ENCODE peak calls at places on chromosome 20, in seven cellular contexts. T, E, B, I, X, K and M are unnamed samples.

GRCh38 chr20:3711418-3712043 is 869 bp downstream of the SIGLEC1 start:
- DNase-seq in K (no peak), E (no peak), X (no peak), T (no peak), I (no peak), B (no peak), M (no peak)

GRCh38 chr20:46350201-46350985 is 42.1 kb upstream of the CDH22 start:
- DNase-seq in E (peak; percentile 60), B (no peak), K (no peak), X (no peak), I (peak; percentile 51), T (no peak), M (no peak)

GRCh38 chr20:14878676-14879019 is 541.2 kb upstream of the FLRT3 start:
- DNase-seq in X (no peak), I (no peak), T (no peak), K (no peak), B (no peak), E (no peak), M (no peak)

GRCh38 chr20:37236462-37236861 is 25.2 kb downstream of the GHRH start:
- DNase-seq in E (no peak), K (peak; percentile 5), I (no peak), X (no peak), T (no peak), B (no peak), M (no peak)

GRCh38 chr20:4837760-4838159 is 116.1 kb downstream of the PRND start:
- DNase-seq in T (no peak), X (no peak), E (no peak), B (no peak), K (no peak), I (no peak), M (no peak)

GRCh38 chr20:11917663-11918062 is at the start of gene BTBD3:
- DNase-seq in X (no peak), T (peak; percentile 39), B (no peak), E (peak; percentile 16), K (peak; percentile 85), I (peak; percentile 80), M (no peak)

GRCh38 chr20:1373614-1374013 is 19.2 kb downstream of the FKBP1A start:
- DNase-seq in T (no peak), X (no peak), E (no peak), K (no peak), I (peak; percentile 32), B (no peak), M (no peak)

GRCh38 chr20:50312002-50312681 is 121.5 kb downstream of the CEBPB start:
- DNase-seq in K (no peak), T (no peak), B (no peak), X (no peak), I (no peak), E (no peak), M (no peak)

GRCh38 chr20:61252601-61253263 is 671 bp downstream of the CDH4 start:
- DNase-seq in B (peak; percentile 78), K (no peak), E (peak; percentile 36), T (peak; percentile 58), I (no peak), X (no peak), M (no peak)

GRCh38 chr20:51712501-51713212 is 55.5 kb downstream of the ATP9A start:
- DNase-seq in B (peak; percentile 58), X (no peak), K (no peak), I (peak; percentile 62), T (peak; percentile 35), E (peak; percentile 67), M (no peak)

GRCh38 chr20:15317546-15318242 is 980.3 kb upstream of the FLRT3 start:
- DNase-seq in X (no peak), T (no peak), E (no peak), I (no peak), B (no peak), K (no peak), M (no peak)

GRCh38 chr20:21082584-21082983 is 23.6 kb downstream of the LINC00237 start:
- DNase-seq in X (no peak), E (no peak), I (no peak), K (no peak), T (no peak), B (no peak), M (no peak)

GRCh38 chr20:35462351-35462750 is 7.0 kb downstream of the CEP250 start:
- DNase-seq in I (no peak), E (no peak), B (no peak), K (no peak), X (no peak), T (no peak), M (no peak)

GRCh38 chr20:14600527-14600926 is 263.1 kb upstream of the FLRT3 start:
- DNase-seq in B (no peak), E (no peak), X (no peak), T (no peak), K (no peak), I (no peak), M (no peak)

GRCh38 chr20:32483351-32484220 is 101.5 kb downstream of the NOL4L start:
- DNase-seq in X (peak; percentile 95), K (peak; percentile 84), E (peak; percentile 93), I (peak; percentile 69), B (peak; percentile 95), T (peak; percentile 96), M (no peak)

GRCh38 chr20:5191829-5192569 is 65.2 kb downstream of the CDS2 start:
- DNase-seq in E (peak; percentile 70), K (peak; percentile 39), X (no peak), I (peak; percentile 49), B (no peak), T (peak; percentile 74), M (no peak)

DNA sequence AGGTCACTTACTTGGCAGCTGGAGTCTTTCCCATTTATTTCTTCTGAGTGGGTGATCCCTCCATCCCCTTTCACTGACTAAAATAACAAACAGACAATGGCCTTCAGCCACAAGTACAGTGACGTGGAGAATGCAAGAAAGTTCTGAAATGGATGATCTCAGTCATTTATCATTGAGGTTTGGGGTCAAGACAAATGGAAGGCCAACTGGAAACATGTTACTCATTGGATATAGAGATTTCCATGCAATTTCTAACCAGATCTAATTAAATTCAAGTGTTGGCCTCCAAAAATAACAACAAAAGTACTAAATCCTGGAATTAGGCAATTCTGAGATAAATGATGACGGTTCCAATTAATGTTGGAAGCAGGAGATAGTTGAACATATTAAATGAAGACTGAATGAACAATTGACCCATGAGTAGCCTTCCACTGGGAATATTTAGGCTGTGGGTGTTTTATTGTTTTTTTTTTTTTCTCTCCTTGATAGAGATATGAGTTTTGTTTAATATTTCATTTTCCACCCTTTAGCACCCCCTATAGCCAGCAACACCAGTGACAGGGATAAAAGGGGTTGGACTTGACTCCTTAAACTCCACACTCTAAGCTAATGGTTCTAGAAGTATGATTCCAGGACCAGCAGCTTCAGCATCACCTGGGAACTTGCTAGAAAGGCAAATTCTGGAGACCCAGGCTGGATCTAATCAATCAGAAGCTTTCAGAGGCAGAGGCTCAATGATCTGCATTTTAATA is 112.8 kb downstream of the BCAS1 start:
- DNase-seq in X (no peak), I (no peak), E (no peak), K (no peak), B (no peak), T (no peak), M (no peak)
- TF ChIP-seq CTCF in X (no peak), I (no peak), E (no peak), K (no peak), B (no peak), T (peak; percentile 47), M (no peak)

GRCh38 chr20:62355527-62356142 is 11.5 kb downstream of the LAMA5 start:
- DNase-seq in K (peak; percentile 53), T (no peak), X (peak; percentile 65), B (peak; percentile 76), E (peak; percentile 43), I (peak; percentile 59), M (peak; percentile 88)
- H3K27ac ChIP-seq in K (peak overlapping the region; percentile 70), T (peak overlapping the region; percentile 62), X (peak overlapping the region; percentile 84), B (peak overlapping the region; percentile 91), E (no peak overlapping the region), I (peak overlapping the region; percentile 80), M (peak overlapping the region; percentile 98)

GRCh38 chr20:29123861-29124260 is 2133.6 kb upstream of the DEFB115 start:
- DNase-seq in I (no peak), B (no peak), X (no peak), K (no peak), E (no peak), T (no peak), M (no peak)

DNA sequence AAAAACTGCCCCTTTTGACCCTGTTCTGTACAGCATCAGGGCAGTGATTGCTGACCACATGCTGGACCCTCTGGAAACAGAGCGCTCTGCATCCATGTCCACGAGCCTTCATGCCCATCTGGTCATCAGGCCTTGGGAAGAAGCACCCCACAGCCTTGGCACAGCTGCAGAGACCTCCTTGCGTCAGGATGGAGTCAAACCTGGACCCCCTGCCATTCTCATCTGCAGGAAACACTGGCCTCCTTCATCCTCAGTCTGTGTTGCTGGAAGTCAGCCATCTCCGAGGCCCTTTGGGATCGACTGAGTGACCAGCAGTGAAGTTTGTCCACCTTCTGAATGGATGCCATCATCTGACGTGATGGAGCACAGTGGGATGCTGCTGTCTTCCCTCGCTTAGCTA is 2138.3 kb upstream of the DEFB115 start:
- DNase-seq in K (no peak), I (no peak), E (no peak), B (no peak), T (no peak), X (peak; percentile 55), M (no peak)
- TF ChIP-seq CTCF in K (no peak), I (no peak), E (no peak), B (no peak), T (no peak), X (no peak), M (no peak)

DNA sequence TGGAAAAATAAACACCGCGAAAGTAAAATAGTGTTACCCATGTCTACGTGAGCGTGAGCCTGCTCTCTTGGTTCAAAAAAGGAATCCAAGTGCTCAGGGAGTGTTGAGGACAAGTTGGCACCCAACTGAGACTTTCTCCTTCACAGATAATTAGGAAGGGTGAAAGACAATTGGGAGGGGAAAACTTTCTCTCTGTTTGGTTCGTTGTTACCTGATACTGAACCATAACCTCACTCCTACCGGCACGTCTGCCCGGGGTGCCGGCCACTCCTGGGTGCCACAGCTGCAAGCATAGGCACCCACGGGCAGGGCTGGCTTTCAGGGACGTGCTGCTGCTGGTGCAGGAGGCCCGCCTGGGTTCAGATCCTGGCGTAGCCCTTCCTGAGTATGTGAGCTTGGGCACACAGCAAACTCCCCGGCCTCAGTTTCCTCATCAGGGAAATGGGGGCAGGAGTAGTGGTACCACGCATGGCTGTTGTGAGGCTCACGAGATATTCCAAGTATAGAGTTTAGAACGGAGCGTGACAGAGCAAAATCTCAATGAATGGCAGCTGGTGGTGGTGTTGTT is 38.2 kb upstream of the PMEPA1 start:
- DNase-seq in I (no peak), E (peak; percentile 29), X (no peak), T (no peak), B (peak; percentile 61), K (no peak), M (no peak)
- H3K27ac ChIP-seq in I (no peak overlapping the region), E (no peak overlapping the region), X (peak overlapping the region; percentile 56), T (peak overlapping the region; percentile 76), B (peak overlapping the region; percentile 82), K (no peak overlapping the region), M (peak overlapping the region; percentile 94)

DNA sequence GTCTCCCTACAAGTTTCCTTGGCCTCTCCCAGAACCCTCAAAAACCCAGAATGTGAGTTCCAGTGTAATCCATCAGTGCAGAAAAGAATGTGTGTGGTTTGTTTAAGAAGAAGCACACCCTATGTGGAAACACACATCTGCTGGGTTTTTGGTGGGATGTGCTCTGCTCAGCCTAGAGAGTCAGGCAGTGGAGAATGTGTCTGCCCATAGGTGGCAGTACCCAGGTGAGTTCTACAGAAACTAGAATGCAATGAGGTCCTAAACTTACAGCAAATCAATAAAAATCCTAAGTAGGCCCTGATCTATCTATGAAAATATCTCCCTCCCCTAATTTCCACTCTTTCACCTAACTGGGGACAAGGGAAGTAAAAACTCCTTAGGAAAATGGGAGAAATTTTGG is 437.3 kb downstream of the DHX35 start:
- DNase-seq in T (no peak), E (no peak), B (no peak), K (no peak), I (no peak), X (no peak), M (no peak)
- TF ChIP-seq CTCF in T (no peak), E (no peak), B (no peak), K (no peak), I (no peak), X (no peak), M (no peak)